ENCODE peak calls at places on chromosomes 6 and 20, in seven cellular contexts. I, F, W, O, B, P and E are unnamed samples.

GRCh38 chr6:155380666-155381332 is 66.5 kb upstream of the TFB1M start:
- DNase-seq in P (no peak), B (no peak), I (no peak), F (no peak), O (no peak), W (no peak), E (no peak)

GRCh38 chr20:59184880-59185447 is 21.3 kb downstream of the ZNF831 start:
- DNase-seq in B (no peak), F (no peak), W (no peak), I (no peak), O (no peak), P (no peak), E (no peak)

GRCh38 chr6:83431545-83432165 is 804 bp upstream of the ME1 start:
- DNase-seq in O (no peak), B (no peak), W (peak), F (no peak), I (no peak), P (no peak), E (peak)

GRCh38 chr6:88490865-88491264 is 324.7 kb upstream of the CNR1 start:
- DNase-seq in O (no peak), F (no peak), B (no peak), I (no peak), P (no peak), W (no peak), E (peak)

GRCh38 chr6:83221886-83222479 is 28.8 kb downstream of the RWDD2A start:
- DNase-seq in O (no peak), W (no peak), B (no peak), F (no peak), P (no peak), I (no peak), E (no peak)

GRCh38 chr6:33206864-33207568 is 1.3 kb upstream of the RING1 start:
- DNase-seq in W (no peak), P (no peak), O (no peak), I (no peak), B (no peak), F (no peak), E (no peak)

GRCh38 chr20:664576-664975 is 11.0 kb downstream of the SCRT2 start:
- DNase-seq in B (no peak), F (no peak), I (no peak), W (no peak), P (no peak), O (no peak), E (no peak)

GRCh38 chr6:146339716-146340115 is 203.9 kb upstream of the RAB32 start:
- DNase-seq in O (no peak), B (no peak), I (no peak), P (no peak), F (no peak), W (no peak), E (no peak)

GRCh38 chr6:36727491-36728021 is 29.9 kb downstream of the RAB44 start:
- DNase-seq in P (no peak), F (peak), W (no peak), B (no peak), O (no peak), I (no peak), E (no peak)

GRCh38 chr6:157264701-157265100 is 58.6 kb downstream of the TMEM242 start:
- DNase-seq in I (no peak), B (no peak), O (peak), P (no peak), W (peak), F (no peak), E (peak)

GRCh38 chr6:33433001-33433559 is 13.2 kb downstream of the SYNGAP1 start:
- DNase-seq in P (no peak), B (no peak), F (no peak), I (no peak), O (no peak), W (no peak), E (no peak)

GRCh38 chr20:4546342-4546741 is 175.4 kb upstream of the PRND start:
- DNase-seq in W (no peak), F (no peak), P (no peak), B (no peak), I (no peak), O (no peak), E (no peak)

GRCh38 chr6:105207524-105208269 is 27.9 kb upstream of the POPDC3 start:
- DNase-seq in P (no peak), O (no peak), B (no peak), F (no peak), I (no peak), W (no peak), E (no peak)

GRCh38 chr6:33298773-33299236 is at the start of gene RGL2:
- DNase-seq in F (no peak), I (peak), P (peak), O (peak), B (no peak), W (peak), E (peak)

GRCh38 chr6:139368661-139369060 is 5.8 kb downstream of the CITED2 start:
- DNase-seq in F (no peak), O (no peak), I (no peak), B (no peak), W (no peak), P (no peak), E (no peak)

GRCh38 chr6:56096946-56097345 is 150.4 kb downstream of the COL21A1 start:
- DNase-seq in P (no peak), W (no peak), F (no peak), B (no peak), O (no peak), I (no peak), E (no peak)

GRCh38 chr6:140909620-140910019 is 1223.1 kb upstream of the GJE1 start:
- DNase-seq in P (no peak), W (no peak), F (no peak), B (no peak), I (no peak), O (no peak), E (no peak)

GRCh38 chr6:153150767-153151440 is 19.8 kb upstream of the RGS17 start:
- DNase-seq in B (no peak), F (no peak), I (no peak), W (peak), P (no peak), O (no peak), E (no peak)

GRCh38 chr20:50464026-50464724 is 46.0 kb upstream of the PTPN1 start:
- DNase-seq in O (peak), B (peak), P (no peak), I (no peak), F (no peak), W (peak), E (peak)

GRCh38 chr20:50468378-50468798 is 41.8 kb upstream of the PTPN1 start:
- DNase-seq in I (no peak), B (no peak), P (no peak), W (no peak), O (no peak), F (no peak), E (no peak)

GRCh38 chr20:50462093-50462685 is 48.0 kb upstream of the PTPN1 start:
- DNase-seq in F (no peak), O (no peak), I (no peak), P (no peak), B (no peak), W (no peak), E (no peak)

GRCh38 chr20:50467618-50468373 is 42.4 kb upstream of the PTPN1 start:
- DNase-seq in B (peak), F (no peak), P (no peak), I (no peak), O (no peak), W (peak), E (peak)

DNA sequence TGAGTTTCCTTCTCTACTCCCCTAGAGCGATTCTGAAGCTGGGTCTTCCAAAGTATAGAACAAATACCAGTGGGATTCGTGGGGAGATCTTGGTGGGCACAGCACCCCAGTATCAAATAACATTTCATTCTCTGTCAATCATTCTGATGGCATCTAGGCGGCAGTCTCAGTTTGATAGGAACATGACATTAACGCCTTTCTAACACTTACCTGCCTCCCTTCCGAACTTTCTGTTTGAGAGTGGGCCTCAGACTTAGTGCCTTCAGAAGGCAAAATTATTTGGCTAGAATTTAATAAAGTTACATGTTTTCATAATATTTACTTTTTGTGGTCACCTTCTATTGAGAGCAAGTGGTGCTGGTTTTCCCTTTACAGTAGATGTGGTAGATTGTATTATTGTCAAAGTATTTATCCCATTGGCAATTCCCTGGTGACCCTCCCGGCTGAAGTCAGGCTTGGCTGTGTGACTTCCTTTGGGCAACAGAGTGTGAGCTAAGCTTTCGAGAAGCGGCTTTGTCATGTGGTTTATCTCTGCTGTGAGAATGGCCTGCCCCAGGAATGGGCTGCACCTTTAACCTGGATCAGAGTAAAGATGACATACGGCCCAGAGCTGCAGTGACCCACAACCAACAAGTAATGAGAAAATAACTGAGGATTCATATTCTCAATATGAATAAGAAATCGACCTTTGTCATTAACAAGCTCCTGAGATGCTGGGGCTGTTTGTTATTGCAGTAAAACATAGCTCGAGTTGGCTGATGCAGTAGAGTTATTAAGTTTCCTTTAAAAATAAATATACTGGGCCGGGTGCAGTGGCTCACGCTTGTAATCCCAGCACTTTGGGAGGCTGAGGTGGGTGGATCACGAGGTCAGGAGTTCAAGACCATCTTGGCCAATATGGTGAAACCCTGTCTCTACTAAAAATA is 45.2 kb upstream of the PTPN1 start:
- DNase-seq in O (no peak), F (no peak), B (no peak), P (no peak), W (no peak), I (no peak), E (no peak)
- TF ChIP-seq POLR2A in O (no peak), F (no peak), B (no peak), P (no peak), W (no peak), I (no peak), E (no peak)

GRCh38 chr6:144195671-144196070 is 45.4 kb downstream of the STX11 start:
- DNase-seq in B (no peak), O (no peak), W (no peak), P (no peak), F (no peak), I (no peak), E (no peak)
- TF ChIP-seq POLR2A in B (no peak), O (no peak), W (no peak), P (no peak), F (no peak), I (no peak), E (no peak)

GRCh38 chr6:31579546-31580445 is 2.4 kb downstream of the LTB start:
- DNase-seq in B (no peak), O (no peak), P (no peak), F (no peak), I (peak), W (no peak), E (no peak)
- TF ChIP-seq POLR2A in B (no peak), O (no peak), P (no peak), F (no peak), I (no peak), W (no peak), E (no peak)

GRCh38 chr6:110179406-110180227 is at the start of gene WASF1:
- DNase-seq in F (peak), W (peak), O (peak), I (peak), B (peak), P (peak), E (peak)

GRCh38 chr6:110178626-110179405 is 654 bp downstream of the WASF1 start:
- DNase-seq in I (peak), P (peak), F (no peak), W (peak), O (peak), B (peak), E (peak)

GRCh38 chr6:110181131-110182027 is 1.2 kb downstream of the CDC40 start:
- DNase-seq in P (no peak), W (no peak), I (no peak), F (no peak), B (no peak), O (no peak), E (no peak)

GRCh38 chr6:110183292-110183691 is 3.1 kb downstream of the CDC40 start:
- DNase-seq in B (no peak), F (no peak), I (no peak), O (no peak), W (no peak), P (no peak), E (no peak)

DNA sequence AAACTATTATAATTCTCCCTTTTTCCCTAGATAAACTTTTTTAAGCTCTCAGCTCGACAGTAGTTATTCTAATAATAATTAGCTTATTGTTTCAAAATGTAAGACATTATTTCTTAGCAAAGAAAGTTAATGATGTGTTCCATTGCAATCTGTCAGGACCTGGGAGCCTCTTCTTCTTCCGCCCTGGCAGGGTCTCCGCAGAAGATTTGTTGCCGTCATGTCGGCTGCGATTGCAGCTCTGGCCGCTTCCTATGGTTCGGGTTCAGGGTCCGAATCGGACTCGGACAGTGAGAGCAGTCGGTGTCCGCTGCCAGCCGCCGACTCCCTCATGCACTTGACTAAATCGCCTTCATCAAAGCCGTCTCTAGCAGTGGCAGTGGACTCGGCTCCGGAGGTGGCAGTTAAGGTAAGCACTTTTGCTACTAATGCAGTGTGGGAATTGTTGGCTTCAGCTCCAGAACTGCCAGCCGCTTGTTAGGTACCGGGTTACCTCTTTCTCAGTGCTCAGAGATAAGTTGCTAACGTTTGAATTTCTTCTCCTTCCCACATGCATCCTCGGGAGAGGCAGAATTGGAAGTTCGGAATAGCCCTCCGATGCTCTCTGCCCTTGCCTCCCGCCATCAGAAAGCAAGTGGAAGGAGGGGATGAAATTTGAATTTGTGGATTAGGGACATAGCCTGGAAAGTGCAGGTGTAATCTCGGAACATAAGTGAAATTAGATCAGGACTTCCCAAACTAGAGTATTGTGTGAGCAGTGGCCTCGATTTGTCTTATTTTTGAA is at the start of gene CDC40:
- DNase-seq in I (peak), F (no peak), W (peak), B (peak), P (peak), O (peak), E (peak)
- TF ChIP-seq POLR2A in I (peak), F (peak), W (no peak), B (peak), P (no peak), O (no peak), E (peak)